ENCODE peak calls at places on chromosomes 12 and 14, in seven cellular contexts. P is right lobe of liver, Y is BE2C, W is cardiac muscle cell, S is tibial nerve, Q is kidney, U is right atrium auricular region. Z is an unnamed sample. For H3K9me3, the result is how much of the 10 kb centered on the place peaks cover.

GRCh38 chr14:99879401-99880295 is 86.4 kb downstream of the EML1 start:
- DNase-seq in P (no peak), Y (no peak), W (peak), S (no peak), Q (no peak), U (no peak), Z (no peak)

GRCh38 chr12:28710882-28711281 is 438.2 kb upstream of the FAR2 start:
- DNase-seq in P (no peak), Y (no peak), W (peak), S (no peak), Q (no peak), U (no peak), Z (no peak)

GRCh38 chr12:90653051-90653450 is 301.9 kb downstream of the CCER1 start:
- DNase-seq in P (no peak), Y (no peak), W (no peak), S (no peak), Q (no peak), U (no peak), Z (no peak)

GRCh38 chr14:22370084-22370847 is 218.8 kb downstream of the DAD1 start:
- DNase-seq in P (no peak), Y (no peak), W (peak), S (no peak), Q (no peak), U (no peak), Z (no peak)

GRCh38 chr12:59689776-59690175 is 93.9 kb downstream of the SLC16A7 start:
- DNase-seq in P (no peak), Y (no peak), W (peak), S (no peak), Q (no peak), U (no peak), Z (no peak)

GRCh38 chr12:69440016-69440415 is 30.2 kb upstream of the FRS2 start:
- DNase-seq in P (no peak), Y (no peak), W (no peak), S (no peak), Q (no peak), U (no peak), Z (no peak)

GRCh38 chr14:90191585-90191984 is 64.8 kb upstream of the PSMC1 start:
- DNase-seq in P (no peak), Y (no peak), W (no peak), S (no peak), Q (no peak), U (no peak), Z (no peak)

GRCh38 chr14:21846227-21846885 is 172.7 kb upstream of the OR4E1 start:
- DNase-seq in P (peak), Y (peak), W (peak), S (peak), Q (no peak), U (no peak), Z (no peak)

GRCh38 chr12:13173537-13173936 is 23.0 kb upstream of the EMP1 start:
- DNase-seq in P (no peak), Y (no peak), W (peak), S (peak), Q (peak), U (peak), Z (no peak)

GRCh38 chr12:4991373-4991772 is 52.3 kb upstream of the KCNA5 start:
- DNase-seq in P (no peak), Y (no peak), W (no peak), S (no peak), Q (no peak), U (no peak), Z (no peak)

GRCh38 chr12:89960607-89961394 is 252.2 kb upstream of the ATP2B1 start:
- DNase-seq in P (no peak), Y (no peak), W (peak), S (no peak), Q (no peak), U (no peak), Z (no peak)

GRCh38 chr12:24798335-24798734 is 150.6 kb downstream of the BCAT1 start:
- DNase-seq in P (no peak), Y (no peak), W (no peak), S (no peak), Q (no peak), U (no peak), Z (no peak)

GRCh38 chr12:57940052-57940914 is 1.1 kb upstream of the ATP23 start:
- DNase-seq in P (no peak), Y (no peak), W (no peak), S (no peak), Q (no peak), U (no peak), Z (no peak)

GRCh38 chr12:56931474-56931978 is 2.7 kb downstream of the SDR9C7 start:
- DNase-seq in P (no peak), Y (peak), W (peak), S (no peak), Q (no peak), U (no peak), Z (no peak)

GRCh38 chr14:32933943-32934890 is 4.5 kb upstream of the NPAS3 start:
- DNase-seq in P (no peak), Y (peak), W (peak), S (no peak), Q (peak), U (no peak), Z (peak)

GRCh38 chr12:131371580-131372475 is 339.1 kb upstream of the SFSWAP start:
- DNase-seq in P (no peak), Y (no peak), W (no peak), S (no peak), Q (no peak), U (no peak), Z (no peak)
- H3K9me3 ChIP-seq in P (under half), Y (under half), W (under half), S (under half), Q (under half), U (under half), Z (under half)

GRCh38 chr14:74786916-74787315 is 23.8 kb downstream of the YLPM1 start:
- DNase-seq in P (no peak), Y (no peak), W (no peak), S (no peak), Q (no peak), U (no peak), Z (no peak)
- TF ChIP-seq CTCF in P (no peak), Y (no peak), W (peak), S (no peak), Q (no peak), U (no peak), Z (no peak)

GRCh38 chr12:81596558-81596957 is 162.6 kb downstream of the PPFIA2 start:
- DNase-seq in P (no peak), Y (no peak), W (no peak), S (no peak), Q (no peak), U (no peak), Z (no peak)
- H3K9me3 ChIP-seq in P (under half), Y (under half), W (under half), S (under half), Q (under half), U (under half), Z (under half)

GRCh38 chr14:54396493-54397335 is at the start of gene CDKN3:
- DNase-seq in P (peak), Y (peak), W (peak), S (peak), Q (peak), U (peak), Z (peak)
- TF ChIP-seq CTCF in P (peak), Y (no peak), W (peak), S (peak), Q (peak), U (peak), Z (peak)

GRCh38 chr14:65676361-65677014 is 264.0 kb downstream of the FUT8 start:
- DNase-seq in P (no peak), Y (no peak), W (no peak), S (no peak), Q (no peak), U (no peak), Z (no peak)
- H3K9me3 ChIP-seq in P (under half), Y (under half), W (under half), S (under half), Q (under half), U (under half), Z (under half)